ENCODE peak calls at places on chromosomes 3 and 15, in seven cellular contexts. One of them, this sample, is unnamed.

GRCh38 chr3:108388136-108389132 is 92.1 kb downstream of the HHLA2 start:
- DNase-seq in HCEC 1CT: no peak
- DNase-seq in cardiac muscle cell: no peak
- DNase-seq in naive thymus-derived CD8-positive, alpha-beta T cell: no peak
- DNase-seq in caudate nucleus: no peak
- DNase-seq in choroid plexus epithelial cell: no peak
- DNase-seq in activated T-cell treated with anti-CD3 and anti-CD28 coated beads for 1 hour: no peak
- DNase-seq in this sample: peak

GRCh38 chr3:159859424-159859823 is 129.2 kb upstream of the IL12A start:
- DNase-seq in choroid plexus epithelial cell: no peak
- DNase-seq in activated T-cell treated with anti-CD3 and anti-CD28 coated beads for 1 hour: no peak
- DNase-seq in caudate nucleus: no peak
- DNase-seq in cardiac muscle cell: no peak
- DNase-seq in naive thymus-derived CD8-positive, alpha-beta T cell: no peak
- DNase-seq in HCEC 1CT: no peak
- DNase-seq in this sample: peak

GRCh38 chr3:160245261-160245800 is 20.1 kb downstream of the C3orf80 start:
- DNase-seq in cardiac muscle cell: no peak
- DNase-seq in naive thymus-derived CD8-positive, alpha-beta T cell: no peak
- DNase-seq in HCEC 1CT: no peak
- DNase-seq in choroid plexus epithelial cell: no peak
- DNase-seq in activated T-cell treated with anti-CD3 and anti-CD28 coated beads for 1 hour: no peak
- DNase-seq in caudate nucleus: no peak
- DNase-seq in this sample: no peak

GRCh38 chr3:75180235-75180944 is 483.7 kb upstream of the FRG2C start:
- DNase-seq in caudate nucleus: no peak
- DNase-seq in cardiac muscle cell: no peak
- DNase-seq in naive thymus-derived CD8-positive, alpha-beta T cell: no peak
- DNase-seq in choroid plexus epithelial cell: peak
- DNase-seq in HCEC 1CT: no peak
- DNase-seq in activated T-cell treated with anti-CD3 and anti-CD28 coated beads for 1 hour: no peak
- DNase-seq in this sample: no peak

GRCh38 chr3:170725285-170725731 is 139.4 kb upstream of the SLC7A14 start:
- DNase-seq in caudate nucleus: no peak
- DNase-seq in choroid plexus epithelial cell: peak
- DNase-seq in activated T-cell treated with anti-CD3 and anti-CD28 coated beads for 1 hour: no peak
- DNase-seq in naive thymus-derived CD8-positive, alpha-beta T cell: no peak
- DNase-seq in cardiac muscle cell: peak
- DNase-seq in HCEC 1CT: peak
- DNase-seq in this sample: no peak

GRCh38 chr3:61669676-61670299 is 108.4 kb downstream of the PTPRG start:
- DNase-seq in naive thymus-derived CD8-positive, alpha-beta T cell: no peak
- DNase-seq in cardiac muscle cell: no peak
- DNase-seq in HCEC 1CT: no peak
- DNase-seq in choroid plexus epithelial cell: no peak
- DNase-seq in caudate nucleus: no peak
- DNase-seq in activated T-cell treated with anti-CD3 and anti-CD28 coated beads for 1 hour: no peak
- DNase-seq in this sample: peak

GRCh38 chr3:140758791-140759444 is 81.1 kb downstream of the TRIM42 start:
- DNase-seq in cardiac muscle cell: no peak
- DNase-seq in HCEC 1CT: no peak
- DNase-seq in choroid plexus epithelial cell: no peak
- DNase-seq in naive thymus-derived CD8-positive, alpha-beta T cell: no peak
- DNase-seq in activated T-cell treated with anti-CD3 and anti-CD28 coated beads for 1 hour: no peak
- DNase-seq in caudate nucleus: no peak
- DNase-seq in this sample: no peak

GRCh38 chr15:27358751-27359434 is 387.9 kb downstream of the GABRG3 start:
- DNase-seq in choroid plexus epithelial cell: peak
- DNase-seq in cardiac muscle cell: peak
- DNase-seq in naive thymus-derived CD8-positive, alpha-beta T cell: no peak
- DNase-seq in caudate nucleus: peak
- DNase-seq in HCEC 1CT: no peak
- DNase-seq in activated T-cell treated with anti-CD3 and anti-CD28 coated beads for 1 hour: no peak
- DNase-seq in this sample: peak

GRCh38 chr3:182793663-182794454 is 555 bp downstream of the ATP11B start:
- DNase-seq in choroid plexus epithelial cell: peak
- DNase-seq in activated T-cell treated with anti-CD3 and anti-CD28 coated beads for 1 hour: peak
- DNase-seq in caudate nucleus: peak
- DNase-seq in cardiac muscle cell: peak
- DNase-seq in HCEC 1CT: peak
- DNase-seq in naive thymus-derived CD8-positive, alpha-beta T cell: peak
- DNase-seq in this sample: peak

GRCh38 chr15:58903232-58903631 is 30.2 kb downstream of the SLTM start:
- DNase-seq in activated T-cell treated with anti-CD3 and anti-CD28 coated beads for 1 hour: no peak
- DNase-seq in cardiac muscle cell: peak
- DNase-seq in naive thymus-derived CD8-positive, alpha-beta T cell: no peak
- DNase-seq in choroid plexus epithelial cell: peak
- DNase-seq in caudate nucleus: no peak
- DNase-seq in HCEC 1CT: no peak
- DNase-seq in this sample: no peak

GRCh38 chr3:40975711-40976121 is 223.6 kb upstream of the CTNNB1 start:
- DNase-seq in caudate nucleus: no peak
- DNase-seq in cardiac muscle cell: peak
- DNase-seq in HCEC 1CT: no peak
- DNase-seq in choroid plexus epithelial cell: peak
- DNase-seq in naive thymus-derived CD8-positive, alpha-beta T cell: no peak
- DNase-seq in activated T-cell treated with anti-CD3 and anti-CD28 coated beads for 1 hour: no peak
- DNase-seq in this sample: no peak

GRCh38 chr3:13192471-13193213 is 119.4 kb upstream of the IQSEC1 start:
- DNase-seq in choroid plexus epithelial cell: peak
- DNase-seq in HCEC 1CT: no peak
- DNase-seq in activated T-cell treated with anti-CD3 and anti-CD28 coated beads for 1 hour: no peak
- DNase-seq in cardiac muscle cell: peak
- DNase-seq in naive thymus-derived CD8-positive, alpha-beta T cell: no peak
- DNase-seq in caudate nucleus: no peak
- DNase-seq in this sample: peak

GRCh38 chr3:168071535-168071934 is 24.2 kb downstream of the GOLIM4 start:
- DNase-seq in HCEC 1CT: peak
- DNase-seq in cardiac muscle cell: peak
- DNase-seq in activated T-cell treated with anti-CD3 and anti-CD28 coated beads for 1 hour: no peak
- DNase-seq in choroid plexus epithelial cell: peak
- DNase-seq in caudate nucleus: no peak
- DNase-seq in naive thymus-derived CD8-positive, alpha-beta T cell: no peak
- DNase-seq in this sample: no peak

GRCh38 chr3:111303760-111304159 is 232.1 kb downstream of the NECTIN3 start:
- DNase-seq in naive thymus-derived CD8-positive, alpha-beta T cell: no peak
- DNase-seq in activated T-cell treated with anti-CD3 and anti-CD28 coated beads for 1 hour: no peak
- DNase-seq in HCEC 1CT: peak
- DNase-seq in caudate nucleus: no peak
- DNase-seq in cardiac muscle cell: no peak
- DNase-seq in choroid plexus epithelial cell: peak
- DNase-seq in this sample: no peak

GRCh38 chr3:81451611-81452010 is 309.8 kb downstream of the GBE1 start:
- DNase-seq in activated T-cell treated with anti-CD3 and anti-CD28 coated beads for 1 hour: no peak
- DNase-seq in caudate nucleus: no peak
- DNase-seq in choroid plexus epithelial cell: peak
- DNase-seq in naive thymus-derived CD8-positive, alpha-beta T cell: no peak
- DNase-seq in cardiac muscle cell: peak
- DNase-seq in HCEC 1CT: peak
- DNase-seq in this sample: no peak

GRCh38 chr3:48398701-48399386 is 26.8 kb downstream of the FBXW12 start:
- DNase-seq in caudate nucleus: no peak
- DNase-seq in choroid plexus epithelial cell: no peak
- DNase-seq in activated T-cell treated with anti-CD3 and anti-CD28 coated beads for 1 hour: no peak
- DNase-seq in cardiac muscle cell: no peak
- DNase-seq in naive thymus-derived CD8-positive, alpha-beta T cell: no peak
- DNase-seq in HCEC 1CT: no peak
- DNase-seq in this sample: no peak

GRCh38 chr15:41810651-41811431 is 17.1 kb upstream of the JMJD7 start:
- DNase-seq in cardiac muscle cell: no peak
- DNase-seq in choroid plexus epithelial cell: no peak
- DNase-seq in HCEC 1CT: no peak
- DNase-seq in naive thymus-derived CD8-positive, alpha-beta T cell: no peak
- DNase-seq in caudate nucleus: no peak
- DNase-seq in activated T-cell treated with anti-CD3 and anti-CD28 coated beads for 1 hour: no peak
- DNase-seq in this sample: no peak

GRCh38 chr3:195900426-195901355 is 7.7 kb downstream of the TNK2 start:
- DNase-seq in naive thymus-derived CD8-positive, alpha-beta T cell: peak
- DNase-seq in activated T-cell treated with anti-CD3 and anti-CD28 coated beads for 1 hour: no peak
- DNase-seq in choroid plexus epithelial cell: no peak
- DNase-seq in cardiac muscle cell: peak
- DNase-seq in HCEC 1CT: no peak
- DNase-seq in caudate nucleus: peak
- DNase-seq in this sample: no peak

GRCh38 chr3:36944641-36945270 is at the start of gene TRANK1:
- DNase-seq in HCEC 1CT: no peak
- DNase-seq in choroid plexus epithelial cell: peak
- DNase-seq in activated T-cell treated with anti-CD3 and anti-CD28 coated beads for 1 hour: peak
- DNase-seq in caudate nucleus: peak
- DNase-seq in cardiac muscle cell: peak
- DNase-seq in naive thymus-derived CD8-positive, alpha-beta T cell: peak
- DNase-seq in this sample: peak

GRCh38 chr3:151998744-151999143 is 125.3 kb downstream of the SUCNR1 start:
- DNase-seq in choroid plexus epithelial cell: no peak
- DNase-seq in activated T-cell treated with anti-CD3 and anti-CD28 coated beads for 1 hour: no peak
- DNase-seq in cardiac muscle cell: no peak
- DNase-seq in naive thymus-derived CD8-positive, alpha-beta T cell: no peak
- DNase-seq in caudate nucleus: no peak
- DNase-seq in HCEC 1CT: no peak
- DNase-seq in this sample: no peak

GRCh38 chr15:23694592-23694991 is 7.5 kb upstream of the NDN start:
- DNase-seq in cardiac muscle cell: no peak
- DNase-seq in activated T-cell treated with anti-CD3 and anti-CD28 coated beads for 1 hour: no peak
- DNase-seq in HCEC 1CT: no peak
- DNase-seq in caudate nucleus: no peak
- DNase-seq in choroid plexus epithelial cell: no peak
- DNase-seq in naive thymus-derived CD8-positive, alpha-beta T cell: no peak
- DNase-seq in this sample: no peak

GRCh38 chr3:197019535-197019934 is 10.1 kb downstream of the MELTF start:
- DNase-seq in cardiac muscle cell: no peak
- DNase-seq in activated T-cell treated with anti-CD3 and anti-CD28 coated beads for 1 hour: no peak
- DNase-seq in HCEC 1CT: no peak
- DNase-seq in caudate nucleus: no peak
- DNase-seq in choroid plexus epithelial cell: no peak
- DNase-seq in naive thymus-derived CD8-positive, alpha-beta T cell: no peak
- DNase-seq in this sample: no peak

GRCh38 chr3:70979983-70980645 is 603.4 kb downstream of the FOXP1 start:
- DNase-seq in choroid plexus epithelial cell: no peak
- DNase-seq in activated T-cell treated with anti-CD3 and anti-CD28 coated beads for 1 hour: no peak
- DNase-seq in naive thymus-derived CD8-positive, alpha-beta T cell: no peak
- DNase-seq in caudate nucleus: no peak
- DNase-seq in HCEC 1CT: no peak
- DNase-seq in cardiac muscle cell: no peak
- DNase-seq in this sample: no peak

GRCh38 chr3:87997298-87997697 is 61.5 kb downstream of the CGGBP1 start:
- DNase-seq in cardiac muscle cell: no peak
- DNase-seq in choroid plexus epithelial cell: peak
- DNase-seq in HCEC 1CT: peak
- DNase-seq in activated T-cell treated with anti-CD3 and anti-CD28 coated beads for 1 hour: no peak
- DNase-seq in naive thymus-derived CD8-positive, alpha-beta T cell: peak
- DNase-seq in caudate nucleus: no peak
- DNase-seq in this sample: no peak

GRCh38 chr15:84878504-84878903 is 6.0 kb upstream of the SLC28A1 start:
- DNase-seq in choroid plexus epithelial cell: peak
- DNase-seq in HCEC 1CT: peak
- DNase-seq in caudate nucleus: peak
- DNase-seq in activated T-cell treated with anti-CD3 and anti-CD28 coated beads for 1 hour: peak
- DNase-seq in cardiac muscle cell: peak
- DNase-seq in naive thymus-derived CD8-positive, alpha-beta T cell: peak
- DNase-seq in this sample: peak

GRCh38 chr15:89937365-89938355 is 24.9 kb upstream of the ARPIN start:
- DNase-seq in caudate nucleus: no peak
- DNase-seq in activated T-cell treated with anti-CD3 and anti-CD28 coated beads for 1 hour: no peak
- DNase-seq in choroid plexus epithelial cell: no peak
- DNase-seq in HCEC 1CT: no peak
- DNase-seq in naive thymus-derived CD8-positive, alpha-beta T cell: no peak
- DNase-seq in cardiac muscle cell: no peak
- DNase-seq in this sample: no peak